ENCODE peak calls at places on chromosomes 7 and 10, in seven cellular contexts. One of them, this sample, is unnamed.

GRCh38 chr10:69567920-69568319 is 5.3 kb downstream of the NEUROG3 start:
- DNase-seq in H9: peak
- DNase-seq in trophoblast cell: peak
- DNase-seq in neuronal stem cell: peak
- DNase-seq in mesendoderm: peak
- DNase-seq in IMR-90: peak
- DNase-seq in H1: peak
- DNase-seq in this sample: peak

GRCh38 chr10:5589963-5590511 is 65.3 kb downstream of the CALML3 start:
- DNase-seq in trophoblast cell: peak
- DNase-seq in H1: no peak
- DNase-seq in mesendoderm: no peak
- DNase-seq in IMR-90: peak
- DNase-seq in H9: peak
- DNase-seq in neuronal stem cell: no peak
- DNase-seq in this sample: peak

GRCh38 chr7:45239486-45239885 is 81.9 kb downstream of the RAMP3 start:
- DNase-seq in trophoblast cell: no peak
- DNase-seq in IMR-90: peak
- DNase-seq in H9: no peak
- DNase-seq in H1: peak
- DNase-seq in neuronal stem cell: no peak
- DNase-seq in mesendoderm: no peak
- DNase-seq in this sample: no peak

GRCh38 chr10:103649654-103650423 is 156.3 kb downstream of the NEURL1 start:
- DNase-seq in H1: no peak
- DNase-seq in mesendoderm: no peak
- DNase-seq in neuronal stem cell: no peak
- DNase-seq in H9: no peak
- DNase-seq in trophoblast cell: no peak
- DNase-seq in IMR-90: no peak
- DNase-seq in this sample: no peak

GRCh38 chr7:124667754-124668153 is 97.8 kb downstream of the GPR37 start:
- DNase-seq in trophoblast cell: no peak
- DNase-seq in neuronal stem cell: no peak
- DNase-seq in H1: no peak
- DNase-seq in mesendoderm: no peak
- DNase-seq in H9: no peak
- DNase-seq in IMR-90: no peak
- DNase-seq in this sample: no peak

GRCh38 chr10:77400041-77400440 is 237.6 kb downstream of the KCNMA1 start:
- DNase-seq in trophoblast cell: no peak
- DNase-seq in H9: no peak
- DNase-seq in mesendoderm: no peak
- DNase-seq in neuronal stem cell: no peak
- DNase-seq in H1: no peak
- DNase-seq in IMR-90: no peak
- DNase-seq in this sample: no peak

GRCh38 chr7:45680776-45681175 is 106.6 kb downstream of the ADCY1 start:
- DNase-seq in H9: peak
- DNase-seq in trophoblast cell: no peak
- DNase-seq in H1: peak
- DNase-seq in neuronal stem cell: no peak
- DNase-seq in IMR-90: no peak
- DNase-seq in mesendoderm: no peak
- DNase-seq in this sample: no peak

GRCh38 chr7:82840061-82840460 is 322.6 kb downstream of the PCLO start:
- DNase-seq in mesendoderm: no peak
- DNase-seq in neuronal stem cell: no peak
- DNase-seq in trophoblast cell: no peak
- DNase-seq in IMR-90: no peak
- DNase-seq in H9: no peak
- DNase-seq in H1: no peak
- DNase-seq in this sample: no peak

GRCh38 chr7:147765301-147765700 is 825.3 kb upstream of the C7orf33 start:
- DNase-seq in H9: no peak
- DNase-seq in mesendoderm: no peak
- DNase-seq in H1: no peak
- DNase-seq in IMR-90: no peak
- DNase-seq in neuronal stem cell: no peak
- DNase-seq in trophoblast cell: no peak
- DNase-seq in this sample: no peak

GRCh38 chr7:74501298-74501697 is 47.6 kb downstream of the GTF2IRD1 start:
- DNase-seq in H1: no peak
- DNase-seq in H9: no peak
- DNase-seq in neuronal stem cell: no peak
- DNase-seq in mesendoderm: no peak
- DNase-seq in trophoblast cell: no peak
- DNase-seq in IMR-90: no peak
- DNase-seq in this sample: no peak

GRCh38 chr7:95590387-95591248 is 5.7 kb downstream of the PDK4 start:
- DNase-seq in IMR-90: no peak
- DNase-seq in H1: no peak
- DNase-seq in mesendoderm: no peak
- DNase-seq in neuronal stem cell: no peak
- DNase-seq in trophoblast cell: no peak
- DNase-seq in H9: no peak
- DNase-seq in this sample: peak

GRCh38 chr7:71511361-71511807 is 379.4 kb downstream of the GALNT17 start:
- DNase-seq in mesendoderm: peak
- DNase-seq in IMR-90: no peak
- DNase-seq in trophoblast cell: no peak
- DNase-seq in H1: peak
- DNase-seq in H9: peak
- DNase-seq in neuronal stem cell: no peak
- DNase-seq in this sample: no peak

GRCh38 chr7:28872226-28872625 is 85.9 kb downstream of the TRIL start:
- DNase-seq in H9: no peak
- DNase-seq in trophoblast cell: no peak
- DNase-seq in H1: no peak
- DNase-seq in neuronal stem cell: no peak
- DNase-seq in IMR-90: no peak
- DNase-seq in mesendoderm: no peak
- DNase-seq in this sample: no peak

GRCh38 chr10:118017071-118017740 is 29.5 kb downstream of the RAB11FIP2 start:
- DNase-seq in mesendoderm: no peak
- DNase-seq in IMR-90: no peak
- DNase-seq in H1: no peak
- DNase-seq in H9: no peak
- DNase-seq in neuronal stem cell: no peak
- DNase-seq in trophoblast cell: peak
- DNase-seq in this sample: no peak

GRCh38 chr10:103078676-103079075 is 114.4 kb downstream of the NT5C2 start:
- DNase-seq in mesendoderm: no peak
- DNase-seq in trophoblast cell: no peak
- DNase-seq in H1: no peak
- DNase-seq in neuronal stem cell: no peak
- DNase-seq in IMR-90: no peak
- DNase-seq in H9: no peak
- DNase-seq in this sample: no peak

GRCh38 chr10:63929826-63930467 is 408.7 kb downstream of the REEP3 start:
- DNase-seq in H1: no peak
- DNase-seq in mesendoderm: no peak
- DNase-seq in neuronal stem cell: no peak
- DNase-seq in H9: no peak
- DNase-seq in IMR-90: no peak
- DNase-seq in trophoblast cell: no peak
- DNase-seq in this sample: no peak

GRCh38 chr7:67361150-67361549 is 364.5 kb downstream of the TYW1 start:
- DNase-seq in trophoblast cell: no peak
- DNase-seq in mesendoderm: no peak
- DNase-seq in IMR-90: no peak
- DNase-seq in H1: no peak
- DNase-seq in neuronal stem cell: no peak
- DNase-seq in H9: no peak
- DNase-seq in this sample: no peak

GRCh38 chr10:34689053-34689452 is 126.0 kb downstream of the PARD3 start:
- DNase-seq in mesendoderm: no peak
- DNase-seq in H9: no peak
- DNase-seq in IMR-90: peak
- DNase-seq in trophoblast cell: no peak
- DNase-seq in H1: no peak
- DNase-seq in neuronal stem cell: no peak
- DNase-seq in this sample: no peak

GRCh38 chr10:79090134-79090803 is 21.5 kb downstream of the ZMIZ1 start:
- DNase-seq in neuronal stem cell: no peak
- DNase-seq in H9: no peak
- DNase-seq in trophoblast cell: no peak
- DNase-seq in IMR-90: peak
- DNase-seq in mesendoderm: no peak
- DNase-seq in H1: no peak
- DNase-seq in this sample: no peak

GRCh38 chr10:114751856-114752255 is 69.7 kb upstream of the FHIP2A start:
- DNase-seq in IMR-90: peak
- DNase-seq in neuronal stem cell: no peak
- DNase-seq in H9: no peak
- DNase-seq in mesendoderm: no peak
- DNase-seq in trophoblast cell: no peak
- DNase-seq in H1: no peak
- DNase-seq in this sample: no peak

GRCh38 chr7:19378340-19378704 is 233.1 kb upstream of the FERD3L start:
- DNase-seq in IMR-90: no peak
- DNase-seq in H1: no peak
- DNase-seq in neuronal stem cell: no peak
- DNase-seq in mesendoderm: no peak
- DNase-seq in H9: no peak
- DNase-seq in trophoblast cell: no peak
- DNase-seq in this sample: no peak

GRCh38 chr7:26515462-26515861 is 223.8 kb downstream of the SNX10 start:
- DNase-seq in mesendoderm: no peak
- DNase-seq in H9: no peak
- DNase-seq in IMR-90: no peak
- DNase-seq in trophoblast cell: no peak
- DNase-seq in neuronal stem cell: no peak
- DNase-seq in H1: no peak
- DNase-seq in this sample: no peak

GRCh38 chr10:43753397-43754061 is 104.8 kb upstream of the ZNF32 start:
- DNase-seq in trophoblast cell: no peak
- DNase-seq in neuronal stem cell: no peak
- DNase-seq in H9: no peak
- DNase-seq in H1: no peak
- DNase-seq in IMR-90: no peak
- DNase-seq in mesendoderm: no peak
- DNase-seq in this sample: no peak

GRCh38 chr10:85601526-85601925 is 765.1 kb downstream of the GRID1 start:
- DNase-seq in mesendoderm: no peak
- DNase-seq in H1: peak
- DNase-seq in trophoblast cell: peak
- DNase-seq in neuronal stem cell: no peak
- DNase-seq in H9: peak
- DNase-seq in IMR-90: no peak
- DNase-seq in this sample: no peak

GRCh38 chr7:47979832-47980181 is 392 bp upstream of the HUS1 start:
- DNase-seq in mesendoderm: no peak
- DNase-seq in trophoblast cell: no peak
- DNase-seq in neuronal stem cell: no peak
- DNase-seq in H1: no peak
- DNase-seq in IMR-90: no peak
- DNase-seq in H9: no peak
- DNase-seq in this sample: peak
- H4K8ac ChIP-seq in mesendoderm: no peak
- H4K8ac ChIP-seq in trophoblast cell: peak
- H4K8ac ChIP-seq in neuronal stem cell: no peak
- H4K8ac ChIP-seq in H1: no peak
- H4K8ac ChIP-seq in IMR-90: peak
- H4K8ac ChIP-seq in H9: no peak
- H4K8ac ChIP-seq in this sample: peak

GRCh38 chr7:90613088-90613498 is 17.0 kb downstream of the CDK14 start:
- DNase-seq in H1: no peak
- DNase-seq in neuronal stem cell: no peak
- DNase-seq in H9: no peak
- DNase-seq in mesendoderm: no peak
- DNase-seq in trophoblast cell: no peak
- DNase-seq in IMR-90: peak
- DNase-seq in this sample: peak

GRCh38 chr7:90605055-90605454 is 8.9 kb downstream of the CDK14 start:
- DNase-seq in H1: no peak
- DNase-seq in H9: no peak
- DNase-seq in neuronal stem cell: no peak
- DNase-seq in IMR-90: no peak
- DNase-seq in trophoblast cell: no peak
- DNase-seq in mesendoderm: no peak
- DNase-seq in this sample: no peak

GRCh38 chr7:90611115-90611514 is 15.0 kb downstream of the CDK14 start:
- DNase-seq in H9: no peak
- DNase-seq in trophoblast cell: no peak
- DNase-seq in H1: no peak
- DNase-seq in neuronal stem cell: no peak
- DNase-seq in mesendoderm: no peak
- DNase-seq in IMR-90: no peak
- DNase-seq in this sample: no peak

GRCh38 chr7:90607196-90607595 is 11.1 kb downstream of the CDK14 start:
- DNase-seq in mesendoderm: peak
- DNase-seq in IMR-90: no peak
- DNase-seq in neuronal stem cell: no peak
- DNase-seq in H1: no peak
- DNase-seq in trophoblast cell: no peak
- DNase-seq in H9: no peak
- DNase-seq in this sample: no peak

DNA sequence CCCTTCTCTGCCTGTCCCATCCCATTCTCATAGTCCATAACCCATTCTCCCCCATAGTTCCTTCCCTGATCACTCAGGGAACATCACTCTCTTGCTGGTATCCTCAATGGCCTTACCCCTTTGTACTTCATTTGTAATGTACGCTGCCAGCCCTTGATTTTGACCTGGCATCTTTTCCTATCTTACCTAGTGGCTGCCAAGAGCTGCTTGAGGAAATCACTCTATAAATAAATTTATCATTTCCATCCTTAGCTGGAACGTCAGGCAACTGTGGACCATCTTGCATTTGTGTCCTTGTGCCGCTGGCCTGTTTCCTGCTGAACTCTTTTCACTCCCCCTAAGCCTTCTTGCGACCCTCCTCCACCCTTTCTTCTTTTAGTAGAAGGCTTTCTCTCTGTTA is 14.0 kb downstream of the CDK14 start:
- DNase-seq in trophoblast cell: no peak
- DNase-seq in H1: no peak
- DNase-seq in H9: no peak
- DNase-seq in neuronal stem cell: no peak
- DNase-seq in IMR-90: no peak
- DNase-seq in mesendoderm: no peak
- DNase-seq in this sample: no peak
- H4K8ac ChIP-seq in trophoblast cell: no peak
- H4K8ac ChIP-seq in H1: no peak
- H4K8ac ChIP-seq in H9: no peak
- H4K8ac ChIP-seq in neuronal stem cell: no peak
- H4K8ac ChIP-seq in IMR-90: no peak
- H4K8ac ChIP-seq in mesendoderm: no peak
- H4K8ac ChIP-seq in this sample: no peak

GRCh38 chr10:13585943-13586342 is 822 bp upstream of the PRPF18 start:
- DNase-seq in IMR-90: no peak
- DNase-seq in trophoblast cell: no peak
- DNase-seq in neuronal stem cell: no peak
- DNase-seq in H1: no peak
- DNase-seq in H9: no peak
- DNase-seq in mesendoderm: no peak
- DNase-seq in this sample: no peak
- H4K8ac ChIP-seq in IMR-90: no peak
- H4K8ac ChIP-seq in trophoblast cell: no peak
- H4K8ac ChIP-seq in neuronal stem cell: no peak
- H4K8ac ChIP-seq in H1: no peak
- H4K8ac ChIP-seq in H9: no peak
- H4K8ac ChIP-seq in mesendoderm: no peak
- H4K8ac ChIP-seq in this sample: no peak

GRCh38 chr10:132984801-132985545 is 42.6 kb upstream of the CFAP46 start:
- DNase-seq in mesendoderm: peak
- DNase-seq in neuronal stem cell: no peak
- DNase-seq in H9: peak
- DNase-seq in IMR-90: no peak
- DNase-seq in trophoblast cell: no peak
- DNase-seq in H1: peak
- DNase-seq in this sample: no peak
- H4K8ac ChIP-seq in mesendoderm: no peak
- H4K8ac ChIP-seq in neuronal stem cell: no peak
- H4K8ac ChIP-seq in H9: no peak
- H4K8ac ChIP-seq in IMR-90: no peak
- H4K8ac ChIP-seq in trophoblast cell: no peak
- H4K8ac ChIP-seq in H1: no peak
- H4K8ac ChIP-seq in this sample: no peak